ENCODE peak calls at places on chromosomes 1 and 21, in four cellular contexts. One of them, this sample, is unnamed.

GRCh38 chr1:27137544-27138075 is 17.3 kb downstream of the SLC9A1 start:
- DNase-seq in mucosa of descending colon: peak; percentile 65
- DNase-seq in tibial nerve: no peak
- DNase-seq in stimulated activated CD4-positive, alpha-beta T cell treated with anti-CD3 and anti-CD28 coated beads, Interleukin-2, amount 100 ng/mL, for 48 hours: no peak
- DNase-seq in this sample: peak; percentile 61

GRCh38 chr21:44458971-44459711 is 3.8 kb downstream of the LRRC3 start:
- DNase-seq in stimulated activated CD4-positive, alpha-beta T cell treated with anti-CD3 and anti-CD28 coated beads, Interleukin-2, amount 100 ng/mL, for 48 hours: no peak
- DNase-seq in tibial nerve: no peak
- DNase-seq in mucosa of descending colon: no peak
- DNase-seq in this sample: no peak

GRCh38 chr1:115210302-115210711 is 121.0 kb upstream of the TSPAN2 start:
- DNase-seq in tibial nerve: no peak
- DNase-seq in stimulated activated CD4-positive, alpha-beta T cell treated with anti-CD3 and anti-CD28 coated beads, Interleukin-2, amount 100 ng/mL, for 48 hours: no peak
- DNase-seq in mucosa of descending colon: no peak
- DNase-seq in this sample: no peak

GRCh38 chr21:32548978-32549377 is 36.3 kb downstream of the TCP10L start:
- DNase-seq in stimulated activated CD4-positive, alpha-beta T cell treated with anti-CD3 and anti-CD28 coated beads, Interleukin-2, amount 100 ng/mL, for 48 hours: no peak
- DNase-seq in tibial nerve: no peak
- DNase-seq in mucosa of descending colon: no peak
- DNase-seq in this sample: no peak

GRCh38 chr1:234758851-234759250 is 148.9 kb upstream of the IRF2BP2 start:
- DNase-seq in mucosa of descending colon: no peak
- DNase-seq in tibial nerve: no peak
- DNase-seq in stimulated activated CD4-positive, alpha-beta T cell treated with anti-CD3 and anti-CD28 coated beads, Interleukin-2, amount 100 ng/mL, for 48 hours: no peak
- DNase-seq in this sample: no peak

GRCh38 chr1:229664133-229664689 is 38.2 kb downstream of the URB2 start:
- DNase-seq in stimulated activated CD4-positive, alpha-beta T cell treated with anti-CD3 and anti-CD28 coated beads, Interleukin-2, amount 100 ng/mL, for 48 hours: peak; percentile 89
- DNase-seq in tibial nerve: no peak
- DNase-seq in mucosa of descending colon: peak; percentile 45
- DNase-seq in this sample: peak; percentile 50

GRCh38 chr1:118246646-118247045 is 61.6 kb upstream of the SPAG17 start:
- DNase-seq in tibial nerve: no peak
- DNase-seq in stimulated activated CD4-positive, alpha-beta T cell treated with anti-CD3 and anti-CD28 coated beads, Interleukin-2, amount 100 ng/mL, for 48 hours: no peak
- DNase-seq in mucosa of descending colon: no peak
- DNase-seq in this sample: no peak

GRCh38 chr1:74689800-74690696 is 16.5 kb upstream of the ERICH3 start:
- DNase-seq in stimulated activated CD4-positive, alpha-beta T cell treated with anti-CD3 and anti-CD28 coated beads, Interleukin-2, amount 100 ng/mL, for 48 hours: peak; percentile 46
- DNase-seq in mucosa of descending colon: peak; percentile 78
- DNase-seq in tibial nerve: peak; percentile 78
- DNase-seq in this sample: no peak

GRCh38 chr1:245790441-245790840 is 635.7 kb downstream of the KIF26B start:
- DNase-seq in stimulated activated CD4-positive, alpha-beta T cell treated with anti-CD3 and anti-CD28 coated beads, Interleukin-2, amount 100 ng/mL, for 48 hours: no peak
- DNase-seq in tibial nerve: no peak
- DNase-seq in mucosa of descending colon: no peak
- DNase-seq in this sample: no peak

GRCh38 chr1:29542476-29543015 is 306.2 kb downstream of the PTPRU start:
- DNase-seq in stimulated activated CD4-positive, alpha-beta T cell treated with anti-CD3 and anti-CD28 coated beads, Interleukin-2, amount 100 ng/mL, for 48 hours: no peak
- DNase-seq in tibial nerve: no peak
- DNase-seq in mucosa of descending colon: no peak
- DNase-seq in this sample: no peak

GRCh38 chr1:11796036-11796828 is 9.5 kb downstream of the MTHFR start:
- DNase-seq in tibial nerve: no peak
- DNase-seq in stimulated activated CD4-positive, alpha-beta T cell treated with anti-CD3 and anti-CD28 coated beads, Interleukin-2, amount 100 ng/mL, for 48 hours: no peak
- DNase-seq in mucosa of descending colon: no peak
- DNase-seq in this sample: no peak

GRCh38 chr1:247222840-247223239 is 33.0 kb upstream of the VN1R5 start:
- DNase-seq in mucosa of descending colon: no peak
- DNase-seq in stimulated activated CD4-positive, alpha-beta T cell treated with anti-CD3 and anti-CD28 coated beads, Interleukin-2, amount 100 ng/mL, for 48 hours: no peak
- DNase-seq in tibial nerve: no peak
- DNase-seq in this sample: no peak

GRCh38 chr1:224683981-224684380 is 67.9 kb downstream of the CNIH3 start:
- DNase-seq in tibial nerve: no peak
- DNase-seq in stimulated activated CD4-positive, alpha-beta T cell treated with anti-CD3 and anti-CD28 coated beads, Interleukin-2, amount 100 ng/mL, for 48 hours: no peak
- DNase-seq in mucosa of descending colon: no peak
- DNase-seq in this sample: no peak

GRCh38 chr1:14968251-14968812 is 185.2 kb upstream of the TMEM51 start:
- DNase-seq in tibial nerve: peak; percentile 26
- DNase-seq in stimulated activated CD4-positive, alpha-beta T cell treated with anti-CD3 and anti-CD28 coated beads, Interleukin-2, amount 100 ng/mL, for 48 hours: no peak
- DNase-seq in mucosa of descending colon: no peak
- DNase-seq in this sample: no peak

GRCh38 chr21:28899744-28900143 is 92.9 kb downstream of the LTN1 start:
- DNase-seq in tibial nerve: no peak
- DNase-seq in stimulated activated CD4-positive, alpha-beta T cell treated with anti-CD3 and anti-CD28 coated beads, Interleukin-2, amount 100 ng/mL, for 48 hours: no peak
- DNase-seq in mucosa of descending colon: no peak
- DNase-seq in this sample: no peak

GRCh38 chr1:8211251-8211619 is 106.7 kb upstream of the SLC45A1 start:
- DNase-seq in mucosa of descending colon: no peak
- DNase-seq in tibial nerve: no peak
- DNase-seq in stimulated activated CD4-positive, alpha-beta T cell treated with anti-CD3 and anti-CD28 coated beads, Interleukin-2, amount 100 ng/mL, for 48 hours: no peak
- DNase-seq in this sample: no peak

GRCh38 chr1:245583081-245583480 is 428.3 kb downstream of the KIF26B start:
- DNase-seq in tibial nerve: no peak
- DNase-seq in mucosa of descending colon: no peak
- DNase-seq in stimulated activated CD4-positive, alpha-beta T cell treated with anti-CD3 and anti-CD28 coated beads, Interleukin-2, amount 100 ng/mL, for 48 hours: no peak
- DNase-seq in this sample: no peak

GRCh38 chr1:214473392-214473791 is 78.0 kb downstream of the PTPN14 start:
- DNase-seq in mucosa of descending colon: no peak
- DNase-seq in tibial nerve: no peak
- DNase-seq in stimulated activated CD4-positive, alpha-beta T cell treated with anti-CD3 and anti-CD28 coated beads, Interleukin-2, amount 100 ng/mL, for 48 hours: no peak
- DNase-seq in this sample: no peak

GRCh38 chr1:115654125-115654524 is 12.4 kb downstream of the VANGL1 start:
- DNase-seq in stimulated activated CD4-positive, alpha-beta T cell treated with anti-CD3 and anti-CD28 coated beads, Interleukin-2, amount 100 ng/mL, for 48 hours: no peak
- DNase-seq in tibial nerve: no peak
- DNase-seq in mucosa of descending colon: no peak
- DNase-seq in this sample: no peak

GRCh38 chr1:110285316-110285715 is 53.9 kb upstream of the RBM15 start:
- DNase-seq in tibial nerve: no peak
- DNase-seq in stimulated activated CD4-positive, alpha-beta T cell treated with anti-CD3 and anti-CD28 coated beads, Interleukin-2, amount 100 ng/mL, for 48 hours: no peak
- DNase-seq in mucosa of descending colon: no peak
- DNase-seq in this sample: no peak

GRCh38 chr1:14740016-14740415 is 141.5 kb downstream of the KAZN start:
- DNase-seq in mucosa of descending colon: no peak
- DNase-seq in stimulated activated CD4-positive, alpha-beta T cell treated with anti-CD3 and anti-CD28 coated beads, Interleukin-2, amount 100 ng/mL, for 48 hours: no peak
- DNase-seq in tibial nerve: no peak
- DNase-seq in this sample: no peak

GRCh38 chr1:79044974-79045650 is 38.6 kb upstream of the ADGRL4 start:
- DNase-seq in mucosa of descending colon: no peak
- DNase-seq in stimulated activated CD4-positive, alpha-beta T cell treated with anti-CD3 and anti-CD28 coated beads, Interleukin-2, amount 100 ng/mL, for 48 hours: no peak
- DNase-seq in tibial nerve: no peak
- DNase-seq in this sample: no peak

This sample was measured in left colon.